ENCODE peak calls at places on chromosome 20, in six cellular contexts. One of them, this sample, is unnamed.

GRCh38 chr20:46807998-46808397 is 86.6 kb upstream of the EYA2 start:
- DNase-seq in fibroblast of the aortic adventitia: no peak
- DNase-seq in GM10248: no peak
- DNase-seq in prostate gland: no peak
- DNase-seq in mesothelial cell of epicardium: no peak
- DNase-seq in cardiac fibroblast: no peak
- DNase-seq in this sample: no peak

GRCh38 chr20:8756410-8756809 is 312.5 kb upstream of the PLCB4 start:
- DNase-seq in mesothelial cell of epicardium: no peak
- DNase-seq in GM10248: no peak
- DNase-seq in cardiac fibroblast: peak
- DNase-seq in prostate gland: no peak
- DNase-seq in fibroblast of the aortic adventitia: peak
- DNase-seq in this sample: no peak

GRCh38 chr20:56439784-56440291 is 27.8 kb downstream of the CASS4 start:
- DNase-seq in cardiac fibroblast: peak
- DNase-seq in fibroblast of the aortic adventitia: peak
- DNase-seq in mesothelial cell of epicardium: peak
- DNase-seq in prostate gland: no peak
- DNase-seq in GM10248: no peak
- DNase-seq in this sample: no peak

GRCh38 chr20:53723621-53724020 is 130.0 kb upstream of the ZNF217 start:
- DNase-seq in GM10248: no peak
- DNase-seq in prostate gland: no peak
- DNase-seq in cardiac fibroblast: no peak
- DNase-seq in fibroblast of the aortic adventitia: no peak
- DNase-seq in mesothelial cell of epicardium: no peak
- DNase-seq in this sample: no peak

GRCh38 chr20:53869466-53870258 is 200.7 kb downstream of the BCAS1 start:
- DNase-seq in GM10248: peak
- DNase-seq in prostate gland: peak
- DNase-seq in mesothelial cell of epicardium: peak
- DNase-seq in fibroblast of the aortic adventitia: peak
- DNase-seq in cardiac fibroblast: peak
- DNase-seq in this sample: peak

GRCh38 chr20:24701027-24701426 is 231.6 kb downstream of the SYNDIG1 start:
- DNase-seq in cardiac fibroblast: no peak
- DNase-seq in mesothelial cell of epicardium: no peak
- DNase-seq in GM10248: no peak
- DNase-seq in fibroblast of the aortic adventitia: no peak
- DNase-seq in prostate gland: no peak
- DNase-seq in this sample: no peak

GRCh38 chr20:63580796-63581461 is 6.9 kb upstream of the HELZ2 start:
- DNase-seq in cardiac fibroblast: peak
- DNase-seq in prostate gland: peak
- DNase-seq in GM10248: peak
- DNase-seq in mesothelial cell of epicardium: no peak
- DNase-seq in fibroblast of the aortic adventitia: peak
- DNase-seq in this sample: no peak

GRCh38 chr20:58986286-58986967 is 5.4 kb downstream of the NELFCD start:
- DNase-seq in fibroblast of the aortic adventitia: no peak
- DNase-seq in cardiac fibroblast: no peak
- DNase-seq in GM10248: no peak
- DNase-seq in mesothelial cell of epicardium: no peak
- DNase-seq in prostate gland: no peak
- DNase-seq in this sample: no peak

GRCh38 chr20:46694484-46694883 is 5.2 kb upstream of the TP53RK start:
- DNase-seq in cardiac fibroblast: peak
- DNase-seq in GM10248: no peak
- DNase-seq in mesothelial cell of epicardium: no peak
- DNase-seq in fibroblast of the aortic adventitia: peak
- DNase-seq in prostate gland: no peak
- DNase-seq in this sample: no peak

GRCh38 chr20:33280775-33281174 is 2.2 kb upstream of the BPIFB1 start:
- DNase-seq in fibroblast of the aortic adventitia: no peak
- DNase-seq in prostate gland: no peak
- DNase-seq in GM10248: no peak
- DNase-seq in cardiac fibroblast: no peak
- DNase-seq in mesothelial cell of epicardium: no peak
- DNase-seq in this sample: no peak

GRCh38 chr20:57380081-57380750 is 11.0 kb upstream of the RBM38 start:
- DNase-seq in prostate gland: no peak
- DNase-seq in cardiac fibroblast: no peak
- DNase-seq in fibroblast of the aortic adventitia: no peak
- DNase-seq in mesothelial cell of epicardium: no peak
- DNase-seq in GM10248: no peak
- DNase-seq in this sample: no peak

GRCh38 chr20:63178445-63178818 is 37.5 kb downstream of the YTHDF1 start:
- DNase-seq in prostate gland: no peak
- DNase-seq in cardiac fibroblast: no peak
- DNase-seq in fibroblast of the aortic adventitia: no peak
- DNase-seq in mesothelial cell of epicardium: no peak
- DNase-seq in GM10248: no peak
- DNase-seq in this sample: no peak

GRCh38 chr20:36084897-36085617 is 69.5 kb upstream of the EPB41L1 start:
- DNase-seq in cardiac fibroblast: peak
- DNase-seq in prostate gland: no peak
- DNase-seq in mesothelial cell of epicardium: no peak
- DNase-seq in fibroblast of the aortic adventitia: peak
- DNase-seq in GM10248: no peak
- DNase-seq in this sample: no peak

GRCh38 chr20:24158271-24158670 is 169.7 kb upstream of the GGTLC1 start:
- DNase-seq in cardiac fibroblast: no peak
- DNase-seq in GM10248: no peak
- DNase-seq in mesothelial cell of epicardium: no peak
- DNase-seq in prostate gland: no peak
- DNase-seq in fibroblast of the aortic adventitia: peak
- DNase-seq in this sample: no peak

GRCh38 chr20:33897313-33897912 is 86.3 kb downstream of the CHMP4B start:
- DNase-seq in cardiac fibroblast: peak
- DNase-seq in GM10248: no peak
- DNase-seq in prostate gland: no peak
- DNase-seq in fibroblast of the aortic adventitia: no peak
- DNase-seq in mesothelial cell of epicardium: no peak
- DNase-seq in this sample: no peak

GRCh38 chr20:10970109-10970508 is 296.3 kb upstream of the JAG1 start:
- DNase-seq in cardiac fibroblast: peak
- DNase-seq in mesothelial cell of epicardium: no peak
- DNase-seq in fibroblast of the aortic adventitia: peak
- DNase-seq in GM10248: no peak
- DNase-seq in prostate gland: no peak
- DNase-seq in this sample: no peak

GRCh38 chr20:60143450-60143849 is 185.2 kb downstream of the CDH26 start:
- DNase-seq in mesothelial cell of epicardium: no peak
- DNase-seq in GM10248: no peak
- DNase-seq in fibroblast of the aortic adventitia: no peak
- DNase-seq in cardiac fibroblast: no peak
- DNase-seq in prostate gland: no peak
- DNase-seq in this sample: no peak

GRCh38 chr20:17617212-17617867 is 47.5 kb downstream of the DSTN start:
- DNase-seq in cardiac fibroblast: peak
- DNase-seq in fibroblast of the aortic adventitia: peak
- DNase-seq in prostate gland: peak
- DNase-seq in GM10248: peak
- DNase-seq in mesothelial cell of epicardium: peak
- DNase-seq in this sample: no peak

GRCh38 chr20:4894981-4895381 is 106.3 kb downstream of the SLC23A2 start:
- DNase-seq in fibroblast of the aortic adventitia: no peak
- DNase-seq in mesothelial cell of epicardium: no peak
- DNase-seq in GM10248: no peak
- DNase-seq in cardiac fibroblast: no peak
- DNase-seq in prostate gland: no peak
- DNase-seq in this sample: no peak

GRCh38 chr20:25584905-25585704 is at the start of gene NINL:
- DNase-seq in prostate gland: peak
- DNase-seq in fibroblast of the aortic adventitia: peak
- DNase-seq in GM10248: peak
- DNase-seq in mesothelial cell of epicardium: peak
- DNase-seq in cardiac fibroblast: peak
- DNase-seq in this sample: no peak

GRCh38 chr20:59817846-59818245 is 115.6 kb downstream of the SYCP2 start:
- DNase-seq in cardiac fibroblast: no peak
- DNase-seq in GM10248: no peak
- DNase-seq in prostate gland: no peak
- DNase-seq in mesothelial cell of epicardium: no peak
- DNase-seq in fibroblast of the aortic adventitia: no peak
- DNase-seq in this sample: no peak

GRCh38 chr20:22058746-22059145 is 353.3 kb downstream of the PAX1 start:
- DNase-seq in GM10248: no peak
- DNase-seq in mesothelial cell of epicardium: no peak
- DNase-seq in prostate gland: peak
- DNase-seq in cardiac fibroblast: no peak
- DNase-seq in fibroblast of the aortic adventitia: no peak
- DNase-seq in this sample: no peak

GRCh38 chr20:50238081-50238800 is 47.6 kb downstream of the CEBPB start:
- DNase-seq in cardiac fibroblast: no peak
- DNase-seq in prostate gland: no peak
- DNase-seq in GM10248: no peak
- DNase-seq in fibroblast of the aortic adventitia: no peak
- DNase-seq in mesothelial cell of epicardium: no peak
- DNase-seq in this sample: no peak
- TF ChIP-seq CTCF in cardiac fibroblast: no peak
- TF ChIP-seq CTCF in prostate gland: no peak
- TF ChIP-seq CTCF in GM10248: no peak
- TF ChIP-seq CTCF in fibroblast of the aortic adventitia: no peak
- TF ChIP-seq CTCF in mesothelial cell of epicardium: no peak
- TF ChIP-seq CTCF in this sample: no peak

DNA sequence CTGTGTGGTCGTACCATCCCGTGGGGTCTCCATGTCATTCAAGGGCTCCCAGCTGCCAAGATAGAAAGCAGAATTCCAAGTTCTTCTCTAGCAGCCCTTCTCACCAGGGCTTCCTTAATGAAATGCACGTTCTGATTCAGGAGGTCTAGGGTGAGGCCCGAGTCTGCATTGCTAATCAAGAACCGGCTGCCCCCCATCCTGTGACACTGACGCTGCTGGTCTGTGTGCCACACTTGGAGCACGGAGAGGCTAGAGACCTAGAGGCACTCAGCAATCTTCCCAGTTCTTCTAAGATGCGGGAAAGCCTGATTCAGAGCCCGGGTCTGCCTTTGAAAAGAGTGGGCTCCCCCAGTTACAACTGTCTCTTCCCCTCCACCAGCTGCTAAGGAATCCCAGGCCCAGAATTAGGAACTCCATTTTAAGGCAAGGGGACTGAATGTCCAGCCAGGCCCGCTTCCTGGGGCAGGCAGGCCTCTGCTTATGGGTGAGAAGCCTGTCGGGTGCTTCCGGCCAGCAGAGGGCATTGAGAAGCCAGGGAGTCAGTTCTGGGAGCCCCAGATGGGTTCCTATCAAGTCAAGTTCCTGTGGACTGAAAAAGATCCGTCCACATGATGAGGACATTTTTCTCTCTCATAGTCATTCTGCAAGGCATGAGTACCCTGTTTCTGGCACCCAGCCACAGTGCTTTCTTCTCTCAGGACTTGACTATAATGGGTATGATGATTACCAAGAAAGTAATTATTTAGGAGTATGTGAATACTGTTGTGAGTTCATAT is 69.8 kb upstream of the RIN2 start:
- DNase-seq in prostate gland: peak
- DNase-seq in fibroblast of the aortic adventitia: peak
- DNase-seq in mesothelial cell of epicardium: peak
- DNase-seq in cardiac fibroblast: peak
- DNase-seq in GM10248: no peak
- DNase-seq in this sample: peak
- TF ChIP-seq CTCF in prostate gland: no peak
- TF ChIP-seq CTCF in fibroblast of the aortic adventitia: peak
- TF ChIP-seq CTCF in mesothelial cell of epicardium: no peak
- TF ChIP-seq CTCF in cardiac fibroblast: peak
- TF ChIP-seq CTCF in GM10248: peak
- TF ChIP-seq CTCF in this sample: peak

GRCh38 chr20:934186-934840 is 18.2 kb upstream of the ANGPT4 start:
- DNase-seq in prostate gland: no peak
- DNase-seq in fibroblast of the aortic adventitia: no peak
- DNase-seq in GM10248: no peak
- DNase-seq in cardiac fibroblast: no peak
- DNase-seq in mesothelial cell of epicardium: no peak
- DNase-seq in this sample: no peak
- TF ChIP-seq CTCF in prostate gland: no peak
- TF ChIP-seq CTCF in fibroblast of the aortic adventitia: no peak
- TF ChIP-seq CTCF in GM10248: no peak
- TF ChIP-seq CTCF in cardiac fibroblast: no peak
- TF ChIP-seq CTCF in mesothelial cell of epicardium: no peak
- TF ChIP-seq CTCF in this sample: no peak

DNA sequence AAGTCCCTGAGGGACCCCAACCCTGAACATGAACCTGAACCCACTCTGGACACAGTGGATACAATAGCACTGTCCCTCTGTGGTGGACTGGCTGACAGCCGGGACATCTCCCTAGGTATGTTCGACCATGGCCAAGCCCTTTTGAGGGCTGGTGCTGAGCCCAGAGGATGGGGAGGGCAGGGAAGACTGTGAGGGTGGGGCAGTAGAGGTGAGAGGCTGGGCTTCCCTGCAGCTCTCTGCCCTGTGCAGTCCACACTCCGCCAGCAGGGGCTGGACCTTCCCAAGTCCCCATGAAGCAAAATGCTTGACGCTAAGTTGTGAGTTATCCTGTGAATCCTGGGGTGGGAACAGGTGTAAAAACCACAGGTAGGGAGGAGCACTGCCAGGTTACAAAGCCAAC is 11.5 kb downstream of the LPIN3 start:
- DNase-seq in prostate gland: no peak
- DNase-seq in cardiac fibroblast: no peak
- DNase-seq in fibroblast of the aortic adventitia: no peak
- DNase-seq in mesothelial cell of epicardium: no peak
- DNase-seq in GM10248: no peak
- DNase-seq in this sample: no peak
- TF ChIP-seq CTCF in prostate gland: no peak
- TF ChIP-seq CTCF in cardiac fibroblast: peak
- TF ChIP-seq CTCF in fibroblast of the aortic adventitia: no peak
- TF ChIP-seq CTCF in mesothelial cell of epicardium: no peak
- TF ChIP-seq CTCF in GM10248: no peak
- TF ChIP-seq CTCF in this sample: no peak

GRCh38 chr20:49106332-49106731 is 60.2 kb downstream of the CSE1L start:
- DNase-seq in GM10248: no peak
- DNase-seq in mesothelial cell of epicardium: no peak
- DNase-seq in cardiac fibroblast: no peak
- DNase-seq in prostate gland: no peak
- DNase-seq in fibroblast of the aortic adventitia: no peak
- DNase-seq in this sample: no peak

GRCh38 chr20:49103647-49104364 is 57.7 kb downstream of the CSE1L start:
- DNase-seq in mesothelial cell of epicardium: no peak
- DNase-seq in prostate gland: no peak
- DNase-seq in GM10248: no peak
- DNase-seq in cardiac fibroblast: no peak
- DNase-seq in fibroblast of the aortic adventitia: no peak
- DNase-seq in this sample: no peak

GRCh38 chr20:49103019-49103418 is 56.9 kb downstream of the CSE1L start:
- DNase-seq in GM10248: no peak
- DNase-seq in prostate gland: no peak
- DNase-seq in fibroblast of the aortic adventitia: no peak
- DNase-seq in mesothelial cell of epicardium: no peak
- DNase-seq in cardiac fibroblast: no peak
- DNase-seq in this sample: no peak

GRCh38 chr20:49100934-49101333 is 54.8 kb downstream of the CSE1L start:
- DNase-seq in mesothelial cell of epicardium: no peak
- DNase-seq in cardiac fibroblast: no peak
- DNase-seq in fibroblast of the aortic adventitia: no peak
- DNase-seq in prostate gland: no peak
- DNase-seq in GM10248: no peak
- DNase-seq in this sample: no peak

GRCh38 chr20:49104365-49104648 is 58.2 kb downstream of the CSE1L start:
- DNase-seq in cardiac fibroblast: no peak
- DNase-seq in mesothelial cell of epicardium: no peak
- DNase-seq in fibroblast of the aortic adventitia: no peak
- DNase-seq in GM10248: no peak
- DNase-seq in prostate gland: no peak
- DNase-seq in this sample: no peak
- TF ChIP-seq CTCF in cardiac fibroblast: no peak
- TF ChIP-seq CTCF in mesothelial cell of epicardium: no peak
- TF ChIP-seq CTCF in fibroblast of the aortic adventitia: no peak
- TF ChIP-seq CTCF in GM10248: no peak
- TF ChIP-seq CTCF in prostate gland: no peak
- TF ChIP-seq CTCF in this sample: no peak

GRCh38 chr20:61220131-61220530 is 31.9 kb upstream of the CDH4 start:
- DNase-seq in prostate gland: no peak
- DNase-seq in mesothelial cell of epicardium: no peak
- DNase-seq in cardiac fibroblast: no peak
- DNase-seq in fibroblast of the aortic adventitia: no peak
- DNase-seq in GM10248: no peak
- DNase-seq in this sample: no peak
- TF ChIP-seq CTCF in prostate gland: no peak
- TF ChIP-seq CTCF in mesothelial cell of epicardium: no peak
- TF ChIP-seq CTCF in cardiac fibroblast: no peak
- TF ChIP-seq CTCF in fibroblast of the aortic adventitia: no peak
- TF ChIP-seq CTCF in GM10248: no peak
- TF ChIP-seq CTCF in this sample: no peak

This sample was measured in gastrocnemius medialis.